ENCODE peak calls at places on chromosomes 7 and 10, in eight cellular contexts. S is cardiac fibroblast, N is GM12865, J is breast epithelium, B is endothelial cell, X is left ventricle myocardium inferior, R is GM10248, H is kidney epithelial cell. Z is an unnamed sample.

GRCh38 chr10:124428207-124428777 is 9.6 kb upstream of the OAT start:
- DNase-seq in N (no peak), J (no peak), X (no peak), R (no peak), S (no peak), B (no peak), H (no peak), Z (no peak)

GRCh38 chr7:7792089-7792488 is 73.7 kb upstream of the RPA3 start:
- DNase-seq in R (no peak), S (no peak), J (no peak), N (no peak), B (no peak), H (no peak), X (no peak), Z (no peak)

GRCh38 chr7:66348959-66349358 is 143.8 kb downstream of the TPST1 start:
- DNase-seq in N (no peak), B (no peak), R (no peak), X (no peak), H (no peak), S (no peak), J (no peak), Z (no peak)

GRCh38 chr10:93438796-93439253 is 43.3 kb downstream of the MYOF start:
- DNase-seq in N (no peak), H (no peak), S (peak), X (no peak), J (peak), B (peak), R (no peak), Z (no peak)

GRCh38 chr7:35735396-35735795 is 40.5 kb upstream of the HERPUD2 start:
- DNase-seq in H (no peak), B (no peak), J (no peak), S (no peak), X (no peak), N (no peak), R (no peak), Z (no peak)

GRCh38 chr10:103651783-103652476 is 158.4 kb downstream of the NEURL1 start:
- DNase-seq in H (no peak), N (no peak), B (no peak), S (no peak), R (no peak), X (peak), J (no peak), Z (no peak)

GRCh38 chr7:130135208-130136205 is 65.2 kb downstream of the KLHDC10 start:
- DNase-seq in X (no peak), N (no peak), J (no peak), B (no peak), H (no peak), R (no peak), S (no peak), Z (no peak)

GRCh38 chr10:27297848-27298524 is 57.4 kb upstream of the ACBD5 start:
- DNase-seq in N (no peak), B (no peak), J (no peak), H (no peak), S (no peak), R (no peak), X (no peak), Z (no peak)

GRCh38 chr10:44993226-44993921 is 7.3 kb upstream of the ZNF22 start:
- DNase-seq in X (no peak), N (no peak), R (no peak), J (no peak), B (peak), H (no peak), S (no peak), Z (no peak)

GRCh38 chr10:44068716-44069482 is 316.0 kb downstream of the CXCL12 start:
- DNase-seq in X (no peak), J (no peak), B (no peak), N (no peak), H (no peak), S (peak), R (no peak), Z (no peak)

GRCh38 chr7:2905027-2905426 is 60.9 kb upstream of the GNA12 start:
- DNase-seq in B (no peak), H (no peak), S (no peak), N (no peak), R (no peak), X (no peak), J (no peak), Z (no peak)

GRCh38 chr10:28241766-28242399 is 61.0 kb downstream of the MPP7 start:
- DNase-seq in H (no peak), R (peak), N (peak), X (no peak), J (no peak), B (peak), S (peak), Z (peak)

GRCh38 chr10:122407375-122408125 is 33.0 kb downstream of the PLEKHA1 start:
- DNase-seq in S (peak), R (no peak), J (no peak), H (no peak), N (no peak), B (no peak), X (no peak), Z (no peak)

GRCh38 chr7:51123322-51124021 is 193.1 kb downstream of the COBL start:
- DNase-seq in N (no peak), S (peak), B (no peak), R (no peak), J (peak), H (peak), X (no peak), Z (peak)

GRCh38 chr7:78080811-78081210 is 282.2 kb downstream of the PHTF2 start:
- DNase-seq in N (no peak), R (no peak), B (no peak), S (no peak), X (no peak), J (no peak), H (no peak), Z (no peak)

GRCh38 chr7:8365499-8366110 is 67.8 kb upstream of the NXPH1 start:
- DNase-seq in J (no peak), R (no peak), H (no peak), N (peak), X (no peak), B (peak), S (no peak), Z (no peak)

GRCh38 chr7:69714886-69715571 is 116.8 kb downstream of the AUTS2 start:
- DNase-seq in J (no peak), R (peak), X (no peak), B (no peak), S (no peak), N (peak), H (no peak), Z (no peak)

GRCh38 chr7:79774150-79774549 is 320.7 kb upstream of the MAGI2 start:
- DNase-seq in S (no peak), N (no peak), J (no peak), H (no peak), B (no peak), R (no peak), X (no peak), Z (no peak)

GRCh38 chr7:5278781-5279180 is 4.0 kb upstream of the SLC29A4 start:
- DNase-seq in X (no peak), J (no peak), B (no peak), S (peak), H (no peak), N (no peak), R (no peak), Z (no peak)

GRCh38 chr10:73439055-73439454 is 5.7 kb upstream of the MSS51 start:
- DNase-seq in R (no peak), S (peak), X (no peak), J (no peak), B (no peak), H (no peak), N (no peak), Z (no peak)

GRCh38 chr10:21832751-21833150 is 170.8 kb downstream of the DNAJC1 start:
- DNase-seq in B (no peak), H (no peak), N (no peak), S (no peak), R (no peak), J (no peak), X (no peak), Z (no peak)

GRCh38 chr7:12524794-12525386 is 45.6 kb upstream of the SCIN start:
- DNase-seq in B (no peak), N (peak), X (no peak), S (peak), R (peak), H (no peak), J (no peak), Z (peak)

GRCh38 chr7:77631820-77632219 is 64.4 kb upstream of the RSBN1L start:
- DNase-seq in B (no peak), S (peak), R (no peak), J (no peak), N (no peak), X (no peak), H (no peak), Z (no peak)

GRCh38 chr10:77637474-77637985 is at the start of gene KCNMA1:
- DNase-seq in N (peak), B (peak), J (no peak), X (no peak), S (no peak), R (no peak), H (no peak), Z (no peak)

GRCh38 chr7:112056409-112056808 is 149.8 kb downstream of the DOCK4 start:
- DNase-seq in S (peak), B (no peak), R (peak), N (peak), H (no peak), X (no peak), J (no peak), Z (no peak)

GRCh38 chr7:127251458-127252379 is 1.0 kb downstream of the GRM8 start:
- DNase-seq in S (no peak), H (no peak), J (no peak), R (peak), X (no peak), B (peak), N (peak), Z (no peak)

GRCh38 chr7:20352573-20353304 is 22.0 kb downstream of the ITGB8 start:
- DNase-seq in J (peak), R (no peak), H (peak), S (peak), N (no peak), B (no peak), X (no peak), Z (no peak)

GRCh38 chr10:62463364-62463763 is 89.2 kb downstream of the ZNF365 start:
- DNase-seq in B (no peak), S (no peak), R (no peak), X (no peak), N (no peak), J (no peak), H (no peak), Z (no peak)

GRCh38 chr7:513521-514166 is 6.0 kb downstream of the PDGFA start:
- DNase-seq in B (no peak), S (peak), R (no peak), H (no peak), X (no peak), J (no peak), N (no peak), Z (no peak)

GRCh38 chr7:27640914-27641570 is 21.6 kb downstream of the HIBADH start:
- DNase-seq in R (no peak), B (no peak), X (no peak), H (no peak), J (no peak), N (peak), S (peak), Z (no peak)

GRCh38 chr10:101139421-101139911 is 8.4 kb downstream of the TLX1 start:
- DNase-seq in H (no peak), X (no peak), B (peak), S (peak), N (no peak), R (no peak), J (no peak), Z (no peak)
- TF ChIP-seq CTCF in H (peak), X (peak), B (no peak), S (peak), N (no peak), R (no peak), J (peak), Z (peak)

GRCh38 chr10:71546220-71546619 is 149.5 kb downstream of the CDH23 start:
- DNase-seq in R (no peak), H (no peak), N (no peak), S (no peak), J (no peak), X (no peak), B (no peak), Z (no peak)

GRCh38 chr10:71545001-71545400 is 148.3 kb downstream of the CDH23 start:
- DNase-seq in H (no peak), R (no peak), N (no peak), X (no peak), B (no peak), S (no peak), J (no peak), Z (no peak)

GRCh38 chr10:71547290-71547689 is 150.6 kb downstream of the CDH23 start:
- DNase-seq in N (no peak), H (no peak), B (no peak), J (no peak), S (no peak), R (no peak), X (no peak), Z (no peak)

GRCh38 chr10:71547841-71548493 is 151.2 kb downstream of the CDH23 start:
- DNase-seq in S (peak), R (no peak), N (no peak), J (no peak), X (peak), B (no peak), H (no peak), Z (no peak)

GRCh38 chr10:71548494-71548846 is 151.8 kb downstream of the CDH23 start:
- DNase-seq in R (peak), B (peak), X (no peak), S (peak), H (no peak), J (no peak), N (peak), Z (no peak)
- TF ChIP-seq CTCF in R (peak), B (peak), X (peak), S (peak), H (peak), J (no peak), N (peak), Z (peak)

GRCh38 chr7:82602066-82602465 is 158.5 kb upstream of the CACNA2D1 start:
- DNase-seq in J (no peak), B (no peak), H (no peak), N (no peak), R (no peak), X (no peak), S (no peak), Z (no peak)

GRCh38 chr7:82598958-82599357 is 155.4 kb upstream of the CACNA2D1 start:
- DNase-seq in S (peak), B (no peak), X (no peak), H (no peak), J (no peak), N (no peak), R (no peak), Z (no peak)

GRCh38 chr7:82599910-82600309 is 156.3 kb upstream of the CACNA2D1 start:
- DNase-seq in H (no peak), B (no peak), X (no peak), N (no peak), S (no peak), R (no peak), J (no peak), Z (no peak)

GRCh38 chr7:82605247-82605864 is 161.8 kb upstream of the CACNA2D1 start:
- DNase-seq in J (no peak), X (no peak), H (no peak), S (peak), N (peak), R (peak), B (peak), Z (no peak)

DNA sequence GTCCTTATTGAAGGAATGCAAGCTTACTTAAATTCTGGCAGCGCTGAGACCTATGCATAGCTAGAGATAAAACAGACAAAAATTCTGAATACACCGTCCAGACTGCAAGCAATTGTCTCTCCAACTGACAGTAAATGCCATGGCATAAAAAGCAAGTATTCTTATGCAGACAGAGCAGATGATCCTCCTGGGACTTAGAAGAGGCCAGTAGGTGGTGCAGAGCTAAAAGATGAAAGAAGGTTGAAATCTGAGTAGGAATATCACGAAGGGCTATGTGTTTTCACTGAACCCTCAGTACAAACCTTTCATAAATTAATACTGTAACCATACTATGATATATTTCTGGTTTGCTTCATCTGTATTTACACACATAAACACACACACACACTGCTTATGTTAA is 157.0 kb upstream of the CACNA2D1 start:
- DNase-seq in S (no peak), R (no peak), B (no peak), X (no peak), N (no peak), H (no peak), J (no peak), Z (no peak)
- TF ChIP-seq CTCF in S (peak), R (no peak), B (no peak), X (no peak), N (no peak), H (peak), J (no peak), Z (no peak)

DNA sequence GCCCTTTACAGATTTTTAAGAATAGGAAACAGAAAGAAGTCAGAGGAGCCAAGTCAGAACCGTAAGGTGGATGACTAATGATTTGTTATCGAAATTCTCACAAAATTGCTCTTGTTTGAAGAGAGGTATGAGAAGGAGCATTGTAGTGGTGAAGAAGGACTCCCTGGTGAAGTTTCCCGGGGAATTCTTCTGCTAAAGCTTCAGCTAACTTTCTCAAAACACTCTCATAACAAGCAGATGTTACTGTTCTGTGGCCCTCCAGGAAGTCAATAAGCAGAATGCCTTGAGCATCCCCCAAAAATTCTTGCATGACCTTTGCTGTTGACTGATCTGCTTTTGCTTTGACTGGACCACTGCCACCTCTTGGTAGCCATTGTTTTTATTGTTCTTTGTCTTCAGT is 152.9 kb downstream of the HGF start:
- DNase-seq in B (no peak), N (peak), X (no peak), H (no peak), S (peak), R (no peak), J (no peak), Z (no peak)
- TF ChIP-seq CTCF in B (no peak), N (no peak), X (no peak), H (no peak), S (no peak), R (no peak), J (no peak), Z (no peak)

DNA sequence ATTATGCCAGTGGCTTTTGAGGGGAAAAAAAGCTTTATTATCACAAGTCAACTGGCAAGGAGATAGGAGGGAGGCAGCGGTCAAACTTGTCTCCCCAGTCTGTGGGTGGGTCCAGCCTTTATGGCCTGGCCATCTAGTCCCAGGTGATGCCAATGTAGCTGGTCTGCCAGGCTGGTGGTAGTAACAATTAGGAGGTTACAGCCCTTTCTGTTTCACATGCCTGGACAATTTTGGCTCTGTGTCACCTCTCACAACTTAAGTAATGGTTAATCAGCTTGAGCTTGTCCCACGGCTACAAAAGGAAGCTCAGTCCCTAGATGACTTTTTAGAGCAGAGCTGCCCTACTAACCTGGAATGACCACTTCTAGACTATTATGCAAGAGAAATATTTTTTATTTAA is 8.2 kb upstream of the FMC1 start:
- DNase-seq in N (no peak), H (no peak), B (no peak), X (no peak), R (no peak), J (no peak), S (peak), Z (no peak)
- TF ChIP-seq CTCF in N (no peak), H (no peak), B (no peak), X (no peak), R (no peak), J (no peak), S (no peak), Z (no peak)

GRCh38 chr10:115355162-115355760 is 262.1 kb downstream of the ATRNL1 start:
- DNase-seq in S (peak), B (peak), J (no peak), R (peak), N (peak), H (peak), X (no peak), Z (peak)
- TF ChIP-seq CTCF in S (peak), B (peak), J (peak), R (peak), N (peak), H (peak), X (peak), Z (peak)

DNA sequence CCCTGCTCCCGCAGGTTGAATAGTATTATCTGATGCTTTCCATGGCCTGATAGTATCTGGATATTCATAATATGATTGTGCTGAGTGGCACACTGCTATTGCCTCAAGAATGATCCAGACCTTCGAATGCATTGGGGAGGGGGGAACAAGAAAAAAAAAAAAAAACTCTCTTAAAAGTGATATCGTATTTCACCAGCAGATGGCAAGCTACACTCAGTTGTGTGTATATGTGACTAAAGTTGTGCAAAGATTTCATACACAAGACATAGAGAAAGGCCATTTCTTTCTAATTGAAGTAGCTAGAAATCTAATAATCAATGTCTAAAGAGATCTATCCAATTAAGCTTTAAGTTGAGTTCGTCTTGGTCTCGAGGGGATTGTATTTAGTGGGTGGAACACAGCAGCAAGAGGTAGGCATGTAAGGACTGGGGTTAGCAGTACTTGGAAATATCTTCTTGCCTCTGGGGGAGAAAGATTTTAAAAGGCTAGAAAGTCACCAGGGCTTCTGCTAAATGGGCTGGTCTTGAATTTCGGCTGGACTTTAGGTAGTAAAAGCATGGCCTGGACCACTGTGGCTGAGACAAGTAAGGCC is 15.3 kb downstream of the SFRP4 start:
- DNase-seq in J (no peak), B (no peak), R (peak), S (peak), N (peak), X (no peak), H (no peak), Z (no peak)
- TF ChIP-seq CTCF in J (peak), B (peak), R (peak), S (peak), N (peak), X (peak), H (peak), Z (peak)

GRCh38 chr10:80516506-80517075 is 21.1 kb upstream of the SH2D4B start:
- DNase-seq in X (no peak), J (no peak), S (no peak), R (no peak), N (no peak), B (no peak), H (no peak), Z (no peak)

GRCh38 chr10:80515941-80516340 is 21.8 kb upstream of the SH2D4B start:
- DNase-seq in N (no peak), H (no peak), J (no peak), S (no peak), B (no peak), R (no peak), X (no peak), Z (no peak)

GRCh38 chr10:80518807-80519360 is 18.8 kb upstream of the SH2D4B start:
- DNase-seq in N (no peak), S (no peak), H (no peak), B (no peak), J (no peak), R (no peak), X (peak), Z (no peak)

GRCh38 chr10:80518143-80518806 is 19.4 kb upstream of the SH2D4B start:
- DNase-seq in J (no peak), S (no peak), X (no peak), H (no peak), B (no peak), N (no peak), R (peak), Z (no peak)

GRCh38 chr10:80517416-80518142 is 20.1 kb upstream of the SH2D4B start:
- DNase-seq in X (no peak), B (no peak), N (no peak), H (no peak), J (no peak), S (no peak), R (no peak), Z (no peak)
- TF ChIP-seq CTCF in X (no peak), B (no peak), N (no peak), H (no peak), J (no peak), S (no peak), R (no peak), Z (no peak)

Z was measured in AG09319.